ENCODE peak calls at places on chromosomes 1 and 21, in four cellular contexts. W is hypothalamus, R is NCI-H2107, Z is NCI-H1105 treated with DMSO at 0.1 percent for 48 hours. J is an unnamed sample.

GRCh38 chr1:218344814-218345672 is at the start of gene TGFB2:
- DNase-seq in W (no peak), Z (peak), R (no peak), J (peak)

GRCh38 chr21:34345091-34345871 is 18.5 kb upstream of the KCNE2 start:
- DNase-seq in Z (no peak), R (no peak), W (no peak), J (no peak)

GRCh38 chr1:183339556-183340167 is 78.5 kb downstream of the NMNAT2 start:
- DNase-seq in W (no peak), R (no peak), Z (no peak), J (no peak)

GRCh38 chr1:17128361-17128760 is 9.1 kb upstream of the PADI2 start:
- DNase-seq in W (no peak), R (no peak), Z (no peak), J (no peak)

GRCh38 chr1:180170569-180170968 is 15.9 kb downstream of the QSOX1 start:
- DNase-seq in W (no peak), Z (no peak), R (no peak), J (no peak)

GRCh38 chr1:52296345-52296744 is 69.7 kb downstream of the CC2D1B start:
- DNase-seq in R (no peak), W (no peak), Z (peak), J (no peak)

GRCh38 chr21:44456915-44457736 is 1.8 kb downstream of the LRRC3 start:
- DNase-seq in R (no peak), Z (no peak), W (no peak), J (no peak)

GRCh38 chr1:10068605-10069294 is 36.0 kb downstream of the UBE4B start:
- DNase-seq in W (no peak), R (no peak), Z (no peak), J (no peak)

GRCh38 chr1:36696261-36696940 is 213.7 kb upstream of the CSF3R start:
- DNase-seq in W (no peak), Z (no peak), R (no peak), J (no peak)

GRCh38 chr1:155931332-155932038 is 2.7 kb downstream of the KHDC4 start:
- DNase-seq in W (no peak), R (no peak), Z (no peak), J (no peak)

GRCh38 chr1:229717774-229718173 is 91.7 kb downstream of the URB2 start:
- DNase-seq in Z (no peak), W (no peak), R (no peak), J (no peak)

GRCh38 chr1:39839651-39840050 is 43.7 kb downstream of the TRIT1 start:
- DNase-seq in Z (no peak), W (no peak), R (no peak), J (no peak)

GRCh38 chr21:33268392-33268735 is 2.2 kb downstream of the IL10RB start:
- DNase-seq in R (no peak), W (no peak), Z (no peak), J (no peak)

GRCh38 chr1:39129514-39129913 is 75.0 kb upstream of the MACF1 start:
- DNase-seq in R (no peak), Z (peak), W (no peak), J (no peak)

GRCh38 chr21:16279658-16280581 is 550.1 kb downstream of the USP25 start:
- DNase-seq in W (peak), R (no peak), Z (no peak), J (peak)

GRCh38 chr1:1013105-1013921 is at the start of gene ISG15:
- DNase-seq in W (peak), Z (peak), R (no peak), J (peak)

GRCh38 chr1:116066868-116067563 is 44.2 kb upstream of the MAB21L3 start:
- DNase-seq in W (no peak), R (no peak), Z (no peak), J (no peak)

GRCh38 chr21:14985306-14985705 is 79.5 kb downstream of the NRIP1 start:
- DNase-seq in W (no peak), R (no peak), Z (no peak), J (no peak)

GRCh38 chr1:16017076-16017460 is 775 bp downstream of the HSPB7 start:
- DNase-seq in R (no peak), W (no peak), Z (no peak), J (no peak)

GRCh38 chr1:182217967-182218366 is 156.5 kb upstream of the ZNF648 start:
- DNase-seq in R (no peak), W (no peak), Z (no peak), J (no peak)

GRCh38 chr1:23129846-23130245 is 38.8 kb downstream of the LUZP1 start:
- DNase-seq in R (no peak), Z (no peak), W (no peak), J (no peak)

GRCh38 chr1:112371770-112372169 is 24.2 kb upstream of the CTTNBP2NL start:
- DNase-seq in Z (no peak), W (no peak), R (no peak), J (no peak)

GRCh38 chr1:172885976-172886375 is 164.8 kb downstream of the TNFSF18 start:
- DNase-seq in R (no peak), W (no peak), Z (no peak), J (no peak)

GRCh38 chr1:208029381-208030319 is 118.7 kb upstream of the CD34 start:
- DNase-seq in R (no peak), W (no peak), Z (no peak), J (no peak)

GRCh38 chr1:244918422-244919319 is 54.3 kb upstream of the HNRNPU start:
- DNase-seq in W (peak), R (peak), Z (peak), J (peak)

J was measured in hippocampal formation.